ENCODE peak calls at places on chromosomes 3 and 15, in four cellular contexts. Z is GM12878, V is H1, C is HepG2. X is an unnamed sample.

GRCh38 chr3:160372780-160373179 is 26.2 kb downstream of the IFT80 start:
- DNase-seq in V (no peak), Z (no peak), C (no peak), X (no peak)

GRCh38 chr3:136621628-136622027 is 130.6 kb downstream of the STAG1 start:
- DNase-seq in V (no peak), C (no peak), Z (no peak), X (no peak)

GRCh38 chr15:29921130-29921601 is 98.9 kb upstream of the TJP1 start:
- DNase-seq in V (no peak), Z (no peak), C (peak), X (no peak)

GRCh38 chr3:45943207-45943846 is at the start of gene CXCR6:
- DNase-seq in V (no peak), Z (no peak), C (no peak), X (no peak)

GRCh38 chr3:188274249-188274915 is 120.4 kb downstream of the LPP start:
- DNase-seq in V (no peak), C (no peak), Z (no peak), X (no peak)

GRCh38 chr15:25544076-25544475 is 105.3 kb upstream of the UBE3A start:
- DNase-seq in V (no peak), Z (no peak), C (no peak), X (no peak)

GRCh38 chr3:50068134-50068533 is 20.6 kb upstream of the RBM5 start:
- DNase-seq in Z (no peak), C (no peak), V (no peak), X (no peak)

GRCh38 chr3:45988100-45988761 is 7.4 kb downstream of the FYCO1 start:
- DNase-seq in V (no peak), C (no peak), Z (no peak), X (no peak)

GRCh38 chr3:177306252-177306651 is 109.0 kb upstream of the TBL1XR1 start:
- DNase-seq in C (no peak), Z (no peak), V (no peak), X (no peak)

GRCh38 chr15:75620776-75621536 is 4.6 kb downstream of the SNUPN start:
- DNase-seq in C (no peak), V (no peak), Z (no peak), X (no peak)

GRCh38 chr3:148173836-148174235 is 523.9 kb upstream of the AGTR1 start:
- DNase-seq in C (no peak), Z (peak), V (no peak), X (no peak)

GRCh38 chr3:48655586-48655985 is 7.1 kb downstream of the CELSR3 start:
- DNase-seq in Z (no peak), V (no peak), C (no peak), X (no peak)

GRCh38 chr15:51759557-51760070 is 8.2 kb downstream of the TMOD2 start:
- DNase-seq in C (peak), Z (no peak), V (peak), X (peak)

GRCh38 chr15:100779331-100780207 is 100.1 kb upstream of the ALDH1A3 start:
- DNase-seq in V (peak), Z (no peak), C (no peak), X (no peak)

GRCh38 chr3:134253475-134254231 is 3.0 kb upstream of the RYK start:
- DNase-seq in C (no peak), Z (no peak), V (no peak), X (no peak)

GRCh38 chr3:138673641-138674040 is 65.1 kb downstream of the FAIM start:
- DNase-seq in Z (no peak), C (peak), V (no peak), X (peak)

GRCh38 chr3:123732447-123732846 is 147.6 kb upstream of the HACD2 start:
- DNase-seq in Z (no peak), V (no peak), C (peak), X (no peak)

GRCh38 chr3:177345049-177345972 is 148.0 kb upstream of the TBL1XR1 start:
- DNase-seq in C (peak), V (no peak), Z (no peak), X (peak)

GRCh38 chr3:185537369-185537970 is 14.9 kb downstream of the LIPH start:
- DNase-seq in C (peak), V (no peak), Z (peak), X (peak)

GRCh38 chr3:88189361-88189810 is 39.6 kb downstream of the C3orf38 start:
- DNase-seq in C (peak), V (no peak), Z (peak), X (peak)

GRCh38 chr3:80285370-80285769 is 517.6 kb upstream of the ROBO1 start:
- DNase-seq in C (no peak), V (no peak), Z (no peak), X (no peak)

GRCh38 chr15:79944625-79945024 is 26.4 kb downstream of the BCL2A1 start:
- DNase-seq in V (no peak), C (no peak), Z (no peak), X (no peak)

GRCh38 chr15:34185666-34186065 is 24.2 kb downstream of the KATNBL1 start:
- DNase-seq in V (no peak), Z (no peak), C (no peak), X (no peak)

GRCh38 chr3:15097889-15098288 is 1.1 kb downstream of the RBSN start:
- DNase-seq in V (no peak), Z (peak), C (no peak), X (no peak)

GRCh38 chr15:98812711-98813441 is 164.5 kb downstream of the IGF1R start:
- DNase-seq in C (peak), V (no peak), Z (no peak), X (no peak)

GRCh38 chr3:42387802-42388651 is 22.4 kb downstream of the LYZL4 start:
- DNase-seq in Z (no peak), C (no peak), V (no peak), X (no peak)

GRCh38 chr3:144114767-144115166 is 143.1 kb downstream of the DIPK2A start:
- DNase-seq in V (no peak), Z (no peak), C (no peak), X (peak)

GRCh38 chr3:143119974-143120715 is 574 bp downstream of the CHST2 start:
- DNase-seq in Z (no peak), V (peak), C (no peak), X (peak)

GRCh38 chr15:32852771-32853170 is 135.0 kb downstream of the GREM1 start:
- DNase-seq in V (no peak), Z (no peak), C (peak), X (no peak)

GRCh38 chr15:58495836-58496501 is 64.2 kb downstream of the LIPC start:
- DNase-seq in Z (no peak), C (no peak), V (no peak), X (no peak)

GRCh38 chr3:11507719-11508118 is 136.0 kb downstream of the VGLL4 start:
- DNase-seq in Z (no peak), V (peak), C (no peak), X (peak)

GRCh38 chr15:76588811-76589747 is 252.5 kb downstream of the ISL2 start:
- DNase-seq in V (no peak), Z (no peak), C (no peak), X (no peak)

GRCh38 chr3:51679318-51679717 is 8.3 kb downstream of the TEX264 start:
- DNase-seq in C (no peak), V (no peak), Z (no peak), X (no peak)

GRCh38 chr3:153051427-153052095 is 110.5 kb upstream of the RAP2B start:
- DNase-seq in C (peak), Z (no peak), V (no peak), X (peak)

GRCh38 chr3:101637461-101637860 is 39.5 kb downstream of the ZBTB11 start:
- DNase-seq in C (no peak), Z (no peak), V (peak), X (no peak)

GRCh38 chr3:11522953-11523792 is 120.5 kb downstream of the VGLL4 start:
- DNase-seq in Z (no peak), V (no peak), C (no peak), X (no peak)

GRCh38 chr3:108296239-108296638 is at the start of gene HHLA2:
- DNase-seq in C (no peak), V (no peak), Z (no peak), X (no peak)
- TF ChIP-seq HDAC6 in C (no peak), V (no peak), Z (no peak), X (no peak)

GRCh38 chr15:40110866-40111550 is 2.3 kb upstream of the BMF start:
- DNase-seq in C (no peak), Z (no peak), V (no peak), X (no peak)

GRCh38 chr15:40115670-40116093 is 7.0 kb upstream of the BMF start:
- DNase-seq in V (no peak), C (peak), Z (peak), X (no peak)

GRCh38 chr15:40111888-40112287 is 3.2 kb upstream of the BMF start:
- DNase-seq in V (no peak), C (no peak), Z (no peak), X (no peak)

GRCh38 chr15:40112789-40113188 is 4.1 kb upstream of the BMF start:
- DNase-seq in Z (no peak), C (no peak), V (no peak), X (no peak)

DNA sequence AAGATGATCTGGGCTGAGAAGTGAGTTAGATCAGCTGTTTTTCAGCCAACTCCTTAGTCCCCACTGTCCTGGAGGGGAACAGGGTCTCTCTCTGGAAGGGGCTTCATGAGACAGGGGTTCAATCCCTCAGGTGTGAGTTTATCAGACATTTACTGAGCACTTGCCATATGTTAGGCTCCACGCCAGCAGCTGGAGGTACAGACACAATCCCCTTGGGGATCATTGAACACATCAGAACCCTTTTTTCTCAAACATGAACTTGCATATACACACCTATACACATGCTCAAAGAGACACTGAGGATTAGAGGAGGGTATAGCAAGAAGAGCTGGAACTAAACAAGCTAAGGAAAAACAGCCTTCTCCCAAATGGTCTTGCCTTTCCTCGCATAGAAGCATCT is 5.5 kb upstream of the BMF start:
- DNase-seq in C (no peak), V (no peak), Z (no peak), X (no peak)
- TF ChIP-seq SP1 in C (no peak), V (no peak), Z (no peak), X (no peak)

DNA sequence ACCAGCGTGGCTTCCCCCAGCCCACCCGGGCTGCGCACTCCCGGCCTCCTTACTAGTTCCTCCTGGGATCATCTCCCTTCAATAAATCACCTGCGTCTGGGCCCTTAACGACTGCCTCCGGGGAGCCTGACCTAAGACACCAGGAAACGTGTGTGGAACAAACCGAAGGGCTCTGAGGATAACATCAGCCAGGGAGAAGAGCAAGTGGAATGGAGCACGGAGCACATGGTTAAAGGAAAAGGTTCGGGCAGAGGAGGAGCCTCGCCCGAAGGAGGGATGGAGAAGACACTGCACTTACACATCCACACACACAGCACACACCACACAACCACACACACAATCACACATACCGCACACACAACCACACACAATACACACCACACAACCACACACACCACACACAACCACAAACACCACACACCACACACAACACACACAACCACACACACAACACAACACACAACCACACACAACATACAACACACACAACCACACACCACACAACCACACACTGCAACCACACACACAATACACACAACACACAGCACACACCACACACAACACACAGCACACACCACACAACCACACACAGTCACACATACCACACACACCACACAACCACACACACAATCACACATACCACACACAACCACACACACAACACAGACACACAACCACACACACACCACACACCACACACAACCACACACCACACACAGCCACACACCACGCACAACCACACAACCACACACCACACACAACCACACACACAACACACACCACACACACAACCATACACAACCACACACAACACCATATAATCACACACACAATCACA is 24.7 kb downstream of the CPN2 start:
- DNase-seq in C (no peak), Z (no peak), V (no peak), X (no peak)
- TF ChIP-seq SIN3A in C (no peak), Z (no peak), V (no peak), X (no peak)

GRCh38 chr15:39748276-39748675 is 34.4 kb downstream of the FSIP1 start:
- DNase-seq in C (no peak), V (no peak), Z (no peak), X (no peak)
- TF ChIP-seq HDAC6 in C (no peak), V (no peak), Z (no peak), X (no peak)

X was measured in K562.